ENCODE peak calls at places on chromosomes 16 and 17, in six cellular contexts. R is neuronal stem cell, X is H1, U is IMR-90, B is mesenchymal stem cell, I is trophoblast cell. O is an unnamed sample.
A peak's percentile ranks its signal among the peaks of the same experiment; 100 is the strongest.

GRCh38 chr17:65405563-65405962 is 155.9 kb downstream of the AXIN2 start:
- DNase-seq in R (no peak), I (no peak), X (no peak), U (no peak), B (no peak), O (no peak)

GRCh38 chr16:46582313-46582712 is 38.9 kb downstream of the SHCBP1 start:
- DNase-seq in U (no peak), B (no peak), I (no peak), R (no peak), X (no peak), O (no peak)

GRCh38 chr17:61002316-61002736 is 324.7 kb downstream of the BCAS3 start:
- DNase-seq in I (peak; percentile 61), R (no peak), X (no peak), B (peak; percentile 60), U (peak; percentile 79), O (no peak)

GRCh38 chr17:29145289-29146058 is 34.7 kb downstream of the MYO18A start:
- DNase-seq in I (peak; percentile 77), X (peak; percentile 50), B (peak; percentile 84), R (no peak), U (peak; percentile 84), O (peak; percentile 92)

GRCh38 chr17:66942453-66943264 is 21.8 kb upstream of the CACNG4 start:
- DNase-seq in B (no peak), X (no peak), R (no peak), U (no peak), I (no peak), O (no peak)

GRCh38 chr17:8851600-8851999 is 15.9 kb downstream of the PIK3R6 start:
- DNase-seq in B (no peak), X (no peak), R (no peak), U (no peak), I (no peak), O (peak; percentile 20)

GRCh38 chr17:78802008-78802407 is 19.9 kb upstream of the CYTH1 start:
- DNase-seq in I (no peak), B (no peak), R (no peak), U (no peak), X (no peak), O (no peak)

GRCh38 chr16:89261691-89262563 is 44.4 kb downstream of the ZNF778 start:
- DNase-seq in I (no peak), B (peak; percentile 50), R (no peak), U (peak; percentile 13), X (no peak), O (no peak)

GRCh38 chr16:87052506-87052905 is 264.7 kb downstream of the C16orf95 start:
- DNase-seq in I (no peak), B (no peak), U (no peak), X (no peak), R (no peak), O (no peak)

GRCh38 chr17:80967404-80967872 is 24.2 kb upstream of the CHMP6 start:
- DNase-seq in X (no peak), I (no peak), U (no peak), B (no peak), R (no peak), O (no peak)

GRCh38 chr17:42554250-42555121 is 1.8 kb downstream of the HSD17B1 start:
- DNase-seq in B (peak; percentile 84), R (peak; percentile 86), I (peak; percentile 70), U (peak; percentile 76), X (no peak), O (peak; percentile 96)

GRCh38 chr16:69199382-69199781 is 12.4 kb downstream of the SNTB2 start:
- DNase-seq in R (no peak), I (peak; percentile 77), U (peak; percentile 78), X (no peak), B (peak; percentile 55), O (no peak)

GRCh38 chr17:68909066-68909465 is 46.1 kb downstream of the ABCA8 start:
- DNase-seq in U (peak; percentile 93), B (peak; percentile 98), I (peak; percentile 79), R (no peak), X (no peak), O (no peak)

GRCh38 chr16:51698647-51699046 is 547.6 kb upstream of the SALL1 start:
- DNase-seq in R (no peak), B (no peak), X (no peak), U (no peak), I (no peak), O (no peak)

GRCh38 chr16:53984936-53985335 is 281.0 kb downstream of the FTO start:
- DNase-seq in I (no peak), B (no peak), X (no peak), R (no peak), U (no peak), O (no peak)

GRCh38 chr16:4846503-4846900 is 586 bp downstream of the GLYR1 start:
- DNase-seq in R (no peak), X (no peak), I (peak; percentile 75), U (peak; percentile 55), B (peak; percentile 90), O (peak; percentile 32)

GRCh38 chr17:19773534-19773933 is 25.4 kb upstream of the ALDH3A1 start:
- DNase-seq in X (no peak), R (no peak), I (no peak), U (no peak), B (no peak), O (no peak)

GRCh38 chr16:15946257-15947044 is 3.0 kb upstream of the ABCC1 start:
- DNase-seq in I (no peak), R (no peak), B (peak; percentile 68), U (peak; percentile 91), X (no peak), O (no peak)

GRCh38 chr17:74646231-74646630 is 22.7 kb upstream of the CD300E start:
- DNase-seq in R (no peak), U (no peak), B (no peak), I (peak; percentile 10), X (no peak), O (no peak)

GRCh38 chr16:64158941-64159588 is 962.8 kb downstream of the CDH11 start:
- DNase-seq in U (no peak), X (no peak), B (no peak), R (no peak), I (no peak), O (no peak)

GRCh38 chr17:31458829-31459228 is 67.4 kb downstream of the RAB11FIP4 start:
- DNase-seq in R (no peak), B (no peak), X (no peak), I (no peak), U (no peak), O (no peak)
- H3K14ac ChIP-seq in R (peak overlapping the region; percentile 13), B (no peak overlapping the region), X (no peak overlapping the region), I (no peak overlapping the region), U (no peak overlapping the region), O (no peak overlapping the region)

GRCh38 chr17:38559025-38559879 is 46.5 kb downstream of the SRCIN1 start:
- DNase-seq in B (peak; percentile 13), R (peak; percentile 72), U (peak; percentile 38), I (peak; percentile 86), X (peak; percentile 89), O (peak; percentile 100)

GRCh38 chr17:38556234-38556633 is 49.5 kb downstream of the SRCIN1 start:
- DNase-seq in B (no peak), X (no peak), I (no peak), U (no peak), R (no peak), O (no peak)

GRCh38 chr17:38557836-38558750 is 47.7 kb downstream of the SRCIN1 start:
- DNase-seq in U (peak; percentile 86), I (peak; percentile 98), X (peak; percentile 93), B (peak; percentile 90), R (peak; percentile 93), O (peak; percentile 99)

GRCh38 chr17:38558751-38559024 is 47.1 kb downstream of the SRCIN1 start:
- DNase-seq in X (no peak), R (no peak), U (no peak), B (no peak), I (peak; percentile 23), O (no peak)

DNA sequence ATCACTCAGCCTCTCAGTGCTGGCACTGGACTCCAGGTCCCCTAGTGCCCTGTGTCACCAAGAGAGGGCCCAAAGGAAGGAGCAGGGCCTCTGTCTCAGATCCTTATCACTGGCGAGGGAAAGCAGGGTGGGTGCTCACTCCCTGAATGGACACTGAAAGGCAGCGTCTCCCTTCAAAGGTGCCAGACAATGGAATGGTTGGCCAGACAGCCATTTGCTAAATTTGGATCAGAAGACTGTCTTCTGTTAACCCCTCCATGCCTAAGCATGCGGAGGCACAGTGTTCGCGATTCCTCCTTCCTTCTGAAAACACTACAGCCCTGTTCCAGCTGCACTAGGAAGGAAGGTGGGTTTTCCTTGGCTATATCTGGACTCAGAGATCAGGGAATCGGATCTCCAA is 48.4 kb downstream of the SRCIN1 start:
- DNase-seq in X (no peak), B (no peak), R (no peak), I (no peak), U (no peak), O (no peak)
- H2AK5ac ChIP-seq in X (no peak overlapping the region), B (no peak overlapping the region), R (peak overlapping the region; percentile 34), I (no peak overlapping the region), U (no peak overlapping the region), O (no peak overlapping the region)

DNA sequence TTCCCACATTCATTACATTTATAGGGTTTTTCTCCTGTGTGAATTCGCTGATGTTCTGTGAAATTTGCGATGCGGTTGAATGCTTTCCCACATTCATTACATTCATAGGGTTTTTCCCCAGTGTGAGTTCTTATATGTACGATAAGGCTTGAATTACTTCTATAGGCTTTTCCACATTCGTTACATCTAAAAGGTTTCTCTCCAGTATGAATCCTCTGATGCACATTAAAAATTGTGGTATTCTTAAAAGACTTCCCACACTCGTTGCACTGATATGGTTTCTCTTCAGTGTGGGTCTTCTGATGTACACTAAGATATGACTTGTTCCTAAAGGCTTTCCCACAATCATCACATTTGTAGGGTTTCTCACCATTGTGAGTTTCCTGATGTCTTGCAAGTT is 30.4 kb downstream of the ZNF624 start:
- DNase-seq in X (no peak), R (no peak), B (no peak), I (no peak), U (no peak), O (no peak)
- H3K9me3 ChIP-seq in X (peaks cover 44% of the 10 kb centered on the region), R (peaks cover 99% of the 10 kb centered on the region), B (peaks cover 98% of the 10 kb centered on the region), I (peaks cover 11% of the 10 kb centered on the region), U (peaks cover 61% of the 10 kb centered on the region), O (peaks cover 30% of the 10 kb centered on the region)

GRCh38 chr16:78005881-78006280 is 16.5 kb upstream of the CLEC3A start:
- DNase-seq in I (peak; percentile 28), X (no peak), R (no peak), U (no peak), B (no peak), O (no peak)

GRCh38 chr16:77998350-77999023 is 23.9 kb upstream of the CLEC3A start:
- DNase-seq in R (no peak), X (no peak), U (no peak), B (no peak), I (no peak), O (no peak)

GRCh38 chr16:78007121-78007520 is 15.2 kb upstream of the CLEC3A start:
- DNase-seq in X (no peak), I (peak; percentile 57), U (no peak), R (no peak), B (no peak), O (no peak)

GRCh38 chr16:78004501-78004900 is 17.8 kb upstream of the CLEC3A start:
- DNase-seq in B (no peak), R (no peak), X (no peak), U (no peak), I (no peak), O (no peak)

DNA sequence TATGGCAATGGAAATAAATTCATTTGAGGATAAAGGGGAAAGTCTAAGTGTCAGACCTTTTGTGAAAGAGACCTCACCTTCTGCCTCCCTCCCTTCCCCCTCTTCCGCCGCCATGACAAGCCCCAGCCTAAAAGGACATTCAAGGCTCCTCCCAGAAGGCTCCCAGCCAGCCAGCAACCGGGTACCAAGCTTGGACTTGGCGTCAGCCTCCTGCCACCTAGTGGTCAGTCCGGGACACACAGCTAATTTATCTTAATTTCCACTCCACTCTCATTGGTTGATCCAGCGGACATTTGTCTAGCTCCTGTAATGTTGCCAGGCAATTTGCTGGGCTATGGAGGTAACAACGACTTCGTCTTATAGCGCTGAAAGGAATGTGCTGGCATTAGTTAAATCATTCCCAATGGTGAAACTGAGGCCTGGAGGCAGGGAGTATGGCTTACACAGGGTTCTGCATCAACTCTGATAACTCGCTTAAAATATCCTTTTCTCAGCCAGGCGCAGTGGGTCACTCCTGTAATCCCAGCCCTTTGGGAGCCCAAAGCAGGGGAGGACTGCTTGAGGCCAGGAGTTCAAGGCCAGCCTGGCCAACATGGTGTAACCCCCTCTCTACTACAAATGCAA is 19.3 kb upstream of the CLEC3A start:
- DNase-seq in I (peak; percentile 99), X (peak; percentile 91), R (peak; percentile 79), U (peak; percentile 90), B (peak; percentile 87), O (peak; percentile 96)
- H3K14ac ChIP-seq in I (no peak overlapping the region), X (no peak overlapping the region), R (no peak overlapping the region), U (no peak overlapping the region), B (no peak overlapping the region), O (no peak overlapping the region)